ENCODE peak calls at places on chromosomes 12 and 14, in six cellular contexts. H is naive thymus-derived CD8-positive, alpha-beta T cell; J is GDM1; P is NCI-H2081; Q is non-pigmented ciliary epithelial cell; E is stimulated activated CD4-positive, alpha-beta T cell treated with anti-CD3 and anti-CD28 coated beads, TNF-alpha, amount 100 ng/mL, for 48 hours. I is an unnamed sample.
A peak's percentile ranks its signal among the peaks of the same experiment; 100 is the strongest.

GRCh38 chr14:106417224-106418049 is 891.1 kb downstream of the TMEM121 start:
- DNase-seq in H (peak; percentile 81), J (peak; percentile 30), P (no peak), Q (no peak), E (peak; percentile 100), I (no peak)

GRCh38 chr12:12072064-12072760 is 1.5 kb downstream of the BCL2L14 start:
- DNase-seq in H (no peak), J (no peak), P (no peak), Q (no peak), E (peak; percentile 15), I (no peak)

GRCh38 chr12:24759155-24759554 is 189.7 kb downstream of the BCAT1 start:
- DNase-seq in H (no peak), J (no peak), P (no peak), Q (no peak), E (no peak), I (peak; percentile 48)

GRCh38 chr12:130041983-130042812 is 120.1 kb upstream of the FZD10 start:
- DNase-seq in H (peak; percentile 46), J (no peak), P (peak; percentile 7), Q (no peak), E (peak; percentile 26), I (no peak)

GRCh38 chr12:58030566-58031279 is 89.4 kb downstream of the ATP23 start:
- DNase-seq in H (no peak), J (peak; percentile 27), P (no peak), Q (no peak), E (no peak), I (peak; percentile 61)

GRCh38 chr12:75725505-75726120 is 214.2 kb upstream of the KRR1 start:
- DNase-seq in H (no peak), J (no peak), P (peak; percentile 33), Q (peak; percentile 41), E (no peak), I (peak; percentile 68)

GRCh38 chr12:69602954-69603353 is 7.8 kb downstream of the LRRC10 start:
- DNase-seq in H (no peak), J (no peak), P (no peak), Q (no peak), E (no peak), I (no peak)

GRCh38 chr12:67284561-67284960 is 15.4 kb downstream of the CAND1 start:
- DNase-seq in H (no peak), J (no peak), P (no peak), Q (no peak), E (no peak), I (no peak)

GRCh38 chr12:85057370-85057963 is 21.3 kb downstream of the LRRIQ1 start:
- DNase-seq in H (no peak), J (no peak), P (peak; percentile 50), Q (no peak), E (no peak), I (peak; percentile 11)

GRCh38 chr12:110005319-110005973 is 6.2 kb downstream of the ANKRD13A start:
- DNase-seq in H (no peak), J (no peak), P (no peak), Q (no peak), E (no peak), I (no peak)

GRCh38 chr12:59185291-59185690 is 265.0 kb upstream of the LRIG3 start:
- DNase-seq in H (no peak), J (no peak), P (no peak), Q (no peak), E (no peak), I (no peak)

GRCh38 chr12:26346748-26347147 is 151.4 kb downstream of the SSPN start:
- DNase-seq in H (no peak), J (no peak), P (no peak), Q (peak; percentile 22), E (no peak), I (no peak)

GRCh38 chr12:27185234-27186045 is 58.6 kb upstream of the STK38L start:
- DNase-seq in H (no peak), J (no peak), P (no peak), Q (peak; percentile 84), E (peak; percentile 6), I (peak; percentile 43)

GRCh38 chr12:109428038-109428629 is 49.0 kb downstream of the KCTD10 start:
- DNase-seq in H (peak; percentile 74), J (peak; percentile 35), P (peak; percentile 75), Q (peak; percentile 43), E (peak; percentile 49), I (peak; percentile 42)

GRCh38 chr12:94805749-94806148 is 155.4 kb upstream of the TMCC3 start:
- DNase-seq in H (no peak), J (no peak), P (no peak), Q (peak; percentile 78), E (no peak), I (no peak)

GRCh38 chr14:24903337-24903736 is 146.6 kb downstream of the STXBP6 start:
- DNase-seq in H (no peak), J (no peak), P (no peak), Q (peak; percentile 31), E (no peak), I (peak; percentile 53)

I was measured in HS-27A.